ENCODE peak calls at places on chromosomes 16 and 17, in nine cellular contexts. E is dorsolateral prefrontal cortex; V is BE2C; X is WTC11; N is bronchial epithelial cell; H is left ventricle myocardium inferior; L is nephron progenitor cell; D is CD4-positive, alpha-beta T cell; G is GM12865. P is an unnamed sample.

GRCh38 chr16:56101480-56101879 is 89.8 kb upstream of the GNAO1 start:
- DNase-seq in E (no peak), V (peak), X (no peak), N (no peak), H (no peak), L (no peak), D (no peak), G (no peak), P (no peak)

GRCh38 chr16:49010879-49011278 is 270.8 kb downstream of the CBLN1 start:
- DNase-seq in E (no peak), V (no peak), X (no peak), N (no peak), H (no peak), L (no peak), D (no peak), G (no peak), P (no peak)

GRCh38 chr16:85019659-85020245 is 7.8 kb upstream of the KIAA0513 start:
- DNase-seq in E (no peak), V (no peak), X (no peak), N (peak), H (no peak), L (no peak), D (no peak), G (peak), P (peak)

GRCh38 chr17:28570716-28571254 is 539 bp downstream of the PIGS start:
- DNase-seq in E (no peak), V (peak), X (peak), N (no peak), H (peak), L (peak), D (no peak), G (peak), P (no peak)

GRCh38 chr16:57562066-57562465 is 19.6 kb downstream of the ADGRG5 start:
- DNase-seq in E (no peak), V (no peak), X (no peak), N (no peak), H (no peak), L (no peak), D (no peak), G (no peak), P (no peak)

GRCh38 chr17:30554839-30555751 is 77.9 kb downstream of the GOSR1 start:
- DNase-seq in E (no peak), V (peak), X (peak), N (no peak), H (no peak), L (no peak), D (no peak), G (peak), P (peak)

GRCh38 chr17:7295230-7296180 is 1.1 kb upstream of the YBX2 start:
- DNase-seq in E (no peak), V (no peak), X (no peak), N (no peak), H (no peak), L (no peak), D (no peak), G (no peak), P (no peak)

GRCh38 chr17:51765558-51766145 is 392.9 kb downstream of the CA10 start:
- DNase-seq in E (no peak), V (peak), X (no peak), N (no peak), H (no peak), L (no peak), D (no peak), G (no peak), P (no peak)

GRCh38 chr17:49951362-49952080 is 17.5 kb upstream of the DLX4 start:
- DNase-seq in E (no peak), V (no peak), X (no peak), N (no peak), H (no peak), L (no peak), D (no peak), G (no peak), P (peak)

GRCh38 chr17:68766640-68767039 is 165.5 kb upstream of the FAM20A start:
- DNase-seq in E (no peak), V (no peak), X (no peak), N (no peak), H (no peak), L (no peak), D (no peak), G (no peak), P (no peak)

GRCh38 chr16:46713634-46714033 is 24.2 kb downstream of the ORC6 start:
- DNase-seq in E (no peak), V (no peak), X (no peak), N (no peak), H (no peak), L (no peak), D (no peak), G (no peak), P (no peak)

GRCh38 chr17:48551206-48551597 is 6.3 kb upstream of the HOXB2 start:
- DNase-seq in E (no peak), V (no peak), X (no peak), N (no peak), H (no peak), L (no peak), D (no peak), G (no peak), P (no peak)

GRCh38 chr17:58452738-58453137 is 35.4 kb upstream of the RNF43 start:
- DNase-seq in E (no peak), V (no peak), X (no peak), N (peak), H (no peak), L (no peak), D (no peak), G (no peak), P (no peak)

GRCh38 chr17:58446086-58446485 is 28.8 kb upstream of the RNF43 start:
- DNase-seq in E (no peak), V (no peak), X (no peak), N (no peak), H (no peak), L (no peak), D (no peak), G (no peak), P (no peak)

DNA sequence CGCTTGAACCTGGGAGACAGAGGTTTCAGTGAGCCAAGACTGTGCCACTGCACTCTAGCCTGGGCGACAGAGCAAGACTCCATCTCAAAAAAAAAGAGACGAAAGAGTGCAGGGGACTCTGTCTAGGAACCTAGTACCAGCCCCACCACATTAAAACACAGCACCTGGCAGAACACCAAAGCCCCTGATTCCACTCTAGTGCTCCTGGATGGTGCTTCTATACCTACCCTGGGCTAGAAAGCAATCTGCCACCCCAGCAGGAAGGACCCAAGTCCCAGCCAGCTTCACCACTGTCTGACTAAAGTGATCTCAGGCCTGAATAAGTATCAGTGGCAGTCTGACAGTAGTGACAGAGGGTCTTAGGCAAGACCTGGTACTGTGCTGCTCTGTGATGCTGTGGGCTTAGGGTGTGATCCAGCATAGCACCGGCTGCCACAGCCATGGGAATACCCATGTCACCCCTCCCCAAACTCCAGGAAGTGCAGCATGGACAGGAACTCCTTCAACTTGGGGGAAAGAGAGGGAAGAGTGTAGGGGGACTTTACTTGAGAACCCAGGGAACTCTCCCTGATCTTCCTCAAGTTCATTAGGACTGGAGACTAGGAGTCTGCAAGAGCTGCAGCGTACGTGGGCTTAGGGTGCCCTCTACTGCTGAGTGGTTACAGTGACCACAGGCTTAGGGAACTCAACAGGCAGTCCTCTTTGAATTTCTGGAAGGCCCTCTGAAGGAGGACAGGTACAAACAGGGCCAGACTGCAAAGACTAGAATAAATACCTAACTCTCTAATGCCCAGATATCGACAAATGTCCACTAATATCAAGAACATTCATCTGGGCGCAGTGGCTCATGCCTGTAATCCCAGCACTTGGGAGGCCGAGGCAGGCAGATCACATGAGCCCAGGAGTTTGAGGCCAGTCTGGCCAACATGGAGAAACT is 30.0 kb upstream of the RNF43 start:
- DNase-seq in E (no peak), V (peak), X (peak), N (peak), H (peak), L (peak), D (peak), G (peak), P (peak)
- TF ChIP-seq CTCF in E (peak), V (peak), X (peak), N (peak), H (peak), L (peak), D (peak), G (peak), P (peak)

DNA sequence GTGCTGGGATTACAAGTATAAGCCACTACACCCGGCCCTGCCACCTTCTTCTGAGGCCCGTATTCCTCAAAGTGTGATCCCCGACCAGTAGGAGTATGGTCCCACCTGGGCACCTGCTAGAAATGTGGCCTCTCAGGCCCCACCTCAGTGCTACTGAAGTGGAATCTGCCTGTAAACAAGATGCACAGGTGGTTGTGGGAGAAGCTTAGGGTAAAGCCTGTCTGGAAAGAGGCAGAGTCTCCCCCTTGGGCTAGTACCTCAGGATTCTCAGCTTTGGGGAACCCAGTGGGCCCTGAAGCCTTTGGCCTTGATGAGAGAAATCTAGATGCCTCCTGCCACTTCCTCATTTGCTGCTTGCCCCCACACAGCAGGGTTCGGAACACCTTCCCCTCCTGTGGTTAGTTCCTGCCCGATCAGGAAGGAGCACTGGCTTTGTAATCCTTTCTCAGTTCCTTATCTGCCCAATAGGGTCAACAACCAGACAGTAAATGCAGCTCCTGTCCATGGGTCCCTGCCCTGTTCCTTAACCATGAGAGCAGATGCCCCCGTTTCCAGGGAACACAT is 25.2 kb downstream of the TK2 start:
- DNase-seq in E (no peak), V (no peak), X (no peak), N (no peak), H (peak), L (no peak), D (no peak), G (peak), P (no peak)
- TF ChIP-seq CTCF in E (no peak), V (no peak), X (no peak), N (no peak), H (peak), L (no peak), D (no peak), G (peak), P (no peak)

GRCh38 chr17:83174859-83175550 is 95.6 kb downstream of the METRNL start:
- DNase-seq in E (no peak), V (no peak), X (no peak), N (no peak), H (no peak), L (peak), D (no peak), G (peak), P (no peak)
- TF ChIP-seq CTCF in E (no peak), V (no peak), X (no peak), N (no peak), H (no peak), L (no peak), D (no peak), G (no peak), P (no peak)

DNA sequence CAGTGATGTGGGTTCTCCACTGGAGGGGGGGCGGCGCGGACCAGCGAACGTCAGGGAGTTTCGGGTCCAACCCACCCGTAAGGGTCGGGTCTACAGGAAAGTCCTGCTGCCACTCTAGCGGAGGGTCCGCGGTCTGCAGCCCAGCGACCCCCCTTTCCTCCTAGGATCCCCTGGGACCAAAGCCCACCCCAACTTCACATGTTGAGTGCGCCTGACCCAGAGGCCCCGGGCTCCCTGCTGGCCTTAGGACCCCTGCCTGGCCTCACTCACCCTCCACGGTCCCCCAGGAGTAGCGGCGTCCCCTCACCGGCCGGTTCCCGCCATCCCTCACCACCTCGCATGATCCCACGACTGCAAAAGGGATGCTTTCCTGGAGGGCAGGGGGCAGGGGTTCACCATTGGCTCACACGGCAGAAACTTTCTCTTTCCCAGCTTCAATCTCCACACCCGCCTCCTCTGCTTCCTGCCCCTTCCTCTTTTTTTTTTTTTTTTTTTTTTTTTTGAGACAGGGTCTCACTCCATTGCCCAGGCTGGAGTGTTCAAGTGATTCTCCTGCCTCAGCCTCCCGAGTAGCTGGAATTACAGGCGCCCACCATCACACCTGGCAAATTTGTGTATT is 3.1 kb downstream of the SEPTIN1 start:
- DNase-seq in E (no peak), V (no peak), X (no peak), N (no peak), H (no peak), L (no peak), D (no peak), G (no peak), P (no peak)
- TF ChIP-seq CTCF in E (no peak), V (no peak), X (no peak), N (no peak), H (no peak), L (no peak), D (no peak), G (no peak), P (no peak)

GRCh38 chr17:78697122-78697845 is 84.8 kb downstream of the CYTH1 start:
- DNase-seq in E (no peak), V (no peak), X (no peak), N (no peak), H (no peak), L (no peak), D (no peak), G (peak), P (peak)
- TF ChIP-seq CTCF in E (no peak), V (no peak), X (no peak), N (no peak), H (no peak), L (no peak), D (no peak), G (no peak), P (no peak)

GRCh38 chr16:89999831-90000574 is 19.3 kb downstream of the DBNDD1 start:
- DNase-seq in E (no peak), V (no peak), X (no peak), N (no peak), H (no peak), L (no peak), D (no peak), G (no peak), P (no peak)
- TF ChIP-seq CTCF in E (no peak), V (no peak), X (no peak), N (no peak), H (no peak), L (no peak), D (no peak), G (no peak), P (no peak)

DNA sequence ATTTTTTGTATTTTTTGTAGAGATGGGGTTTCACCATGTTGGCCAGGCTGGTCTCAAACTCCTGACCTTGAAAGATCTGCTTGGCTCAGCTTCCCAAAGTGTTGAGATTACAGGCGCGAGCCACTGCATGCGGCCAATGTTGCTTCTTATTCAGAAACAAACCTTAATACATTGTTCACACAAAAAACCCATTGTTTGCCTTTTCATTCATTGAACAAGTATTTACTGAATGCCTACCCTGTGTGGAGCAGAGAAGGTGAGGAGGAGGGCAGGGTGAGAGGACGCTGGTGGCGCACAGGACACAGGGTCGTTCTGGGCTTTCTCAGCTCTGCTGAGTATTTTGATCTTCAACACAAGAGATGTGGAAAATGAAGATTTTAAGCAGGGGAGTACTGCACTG is 8.0 kb upstream of the KRT23 start:
- DNase-seq in E (no peak), V (no peak), X (no peak), N (no peak), H (no peak), L (no peak), D (no peak), G (no peak), P (no peak)
- TF ChIP-seq CTCF in E (no peak), V (no peak), X (no peak), N (no peak), H (no peak), L (no peak), D (no peak), G (no peak), P (no peak)

DNA sequence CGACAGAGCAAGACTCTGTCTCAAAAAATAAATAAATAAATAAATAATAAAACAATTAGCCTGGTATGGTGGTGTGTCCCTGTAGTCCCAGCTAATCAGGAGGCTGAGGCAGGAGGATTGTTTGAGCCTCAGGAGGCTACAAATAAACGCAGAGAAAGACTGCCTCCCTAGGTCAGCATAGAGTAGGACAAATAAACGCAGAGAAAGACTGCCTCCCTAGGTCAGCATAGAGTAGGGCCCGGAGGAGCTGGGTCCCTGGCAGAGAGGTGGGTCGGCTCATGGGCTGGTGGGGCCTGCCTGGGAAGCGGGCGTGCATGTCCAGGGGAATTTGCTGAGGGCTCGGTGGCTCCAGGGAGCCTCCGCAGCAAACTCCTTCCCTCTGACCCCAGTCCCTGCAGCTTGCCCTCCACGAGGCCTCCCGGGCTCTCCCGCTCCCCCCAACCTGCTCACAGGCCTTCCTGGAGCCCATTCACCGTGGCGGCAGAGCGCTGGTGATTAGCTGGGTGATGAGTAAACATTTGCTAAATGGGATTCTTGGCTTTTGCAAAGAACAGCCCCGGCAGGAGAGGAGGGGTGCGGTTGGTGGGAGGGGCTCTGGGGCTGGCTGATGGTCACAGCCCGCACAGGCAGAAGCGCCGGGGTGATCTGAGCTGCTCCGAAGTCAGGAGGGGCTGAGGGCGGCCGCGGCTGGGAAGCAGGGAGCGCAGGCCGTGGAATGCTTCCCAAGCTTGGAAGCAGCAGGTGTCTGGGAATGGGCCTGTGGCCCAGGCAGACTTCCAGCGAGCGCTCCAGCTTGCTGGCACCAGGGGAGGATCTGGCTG is 93.2 kb downstream of the RTN4RL1 start:
- DNase-seq in E (no peak), V (no peak), X (peak), N (peak), H (peak), L (peak), D (no peak), G (no peak), P (no peak)
- TF ChIP-seq CTCF in E (no peak), V (no peak), X (no peak), N (no peak), H (no peak), L (no peak), D (no peak), G (no peak), P (no peak)

GRCh38 chr17:10042589-10043244 is 137.6 kb upstream of the RCVRN start:
- DNase-seq in E (no peak), V (no peak), X (no peak), N (no peak), H (no peak), L (no peak), D (no peak), G (no peak), P (no peak)

GRCh38 chr17:10036511-10037061 is 131.5 kb upstream of the RCVRN start:
- DNase-seq in E (peak), V (no peak), X (no peak), N (no peak), H (peak), L (no peak), D (no peak), G (no peak), P (no peak)

GRCh38 chr17:10046259-10046658 is 141.2 kb upstream of the RCVRN start:
- DNase-seq in E (no peak), V (no peak), X (no peak), N (no peak), H (no peak), L (no peak), D (no peak), G (peak), P (no peak)

GRCh38 chr17:10041916-10042588 is 137.0 kb upstream of the RCVRN start:
- DNase-seq in E (no peak), V (no peak), X (no peak), N (no peak), H (no peak), L (no peak), D (no peak), G (peak), P (no peak)

DNA sequence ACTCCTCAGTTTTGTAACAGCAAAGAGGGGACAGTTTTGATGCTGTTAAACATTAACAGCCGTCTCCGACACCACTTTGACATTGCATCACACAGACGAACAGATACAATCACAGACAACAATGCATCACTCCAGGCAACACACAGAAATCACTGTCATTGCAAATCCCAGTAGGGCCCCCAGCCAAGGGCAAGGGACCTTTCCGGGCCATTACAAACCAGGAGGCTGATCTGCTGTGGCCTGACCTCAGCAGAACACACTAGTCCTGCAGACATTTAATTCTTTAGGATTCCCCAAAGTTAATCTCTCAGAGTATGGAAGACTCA is 136.2 kb upstream of the RCVRN start:
- DNase-seq in E (no peak), V (no peak), X (no peak), N (no peak), H (no peak), L (no peak), D (no peak), G (no peak), P (no peak)
- TF ChIP-seq CTCF in E (no peak), V (no peak), X (no peak), N (no peak), H (no peak), L (no peak), D (no peak), G (no peak), P (no peak)

P was measured in MCF 10A.